ENCODE peak calls at places on chromosomes 2 and 18, in nine cellular contexts. One of them, this sample, is unnamed.

GRCh38 chr2:27461118-27461517 is 18.9 kb downstream of the KRTCAP3 start:
- DNase-seq in AG10803: no peak
- DNase-seq in sigmoid colon: no peak
- DNase-seq in neural progenitor cell: no peak
- DNase-seq in H1: no peak
- DNase-seq in body of pancreas: no peak
- DNase-seq in psoas muscle: no peak
- DNase-seq in HFF-Myc: no peak
- DNase-seq in esophagus squamous epithelium: no peak
- DNase-seq in this sample: no peak

GRCh38 chr2:105239924-105240323 is 1.6 kb upstream of the GPR45 start:
- DNase-seq in AG10803: peak
- DNase-seq in sigmoid colon: no peak
- DNase-seq in neural progenitor cell: peak
- DNase-seq in H1: no peak
- DNase-seq in body of pancreas: no peak
- DNase-seq in psoas muscle: no peak
- DNase-seq in HFF-Myc: peak
- DNase-seq in esophagus squamous epithelium: no peak
- DNase-seq in this sample: peak

GRCh38 chr2:189700681-189701080 is 26.2 kb downstream of the ANKAR start:
- DNase-seq in AG10803: no peak
- DNase-seq in sigmoid colon: no peak
- DNase-seq in neural progenitor cell: no peak
- DNase-seq in H1: no peak
- DNase-seq in body of pancreas: no peak
- DNase-seq in psoas muscle: no peak
- DNase-seq in HFF-Myc: no peak
- DNase-seq in esophagus squamous epithelium: no peak
- DNase-seq in this sample: no peak

GRCh38 chr2:120224735-120225548 is 1.7 kb upstream of the TMEM185B start:
- DNase-seq in AG10803: no peak
- DNase-seq in sigmoid colon: no peak
- DNase-seq in neural progenitor cell: no peak
- DNase-seq in H1: no peak
- DNase-seq in body of pancreas: no peak
- DNase-seq in psoas muscle: no peak
- DNase-seq in HFF-Myc: no peak
- DNase-seq in esophagus squamous epithelium: no peak
- DNase-seq in this sample: no peak

GRCh38 chr2:42196403-42197267 is 27.5 kb downstream of the EML4 start:
- DNase-seq in AG10803: peak
- DNase-seq in sigmoid colon: no peak
- DNase-seq in neural progenitor cell: peak
- DNase-seq in H1: no peak
- DNase-seq in body of pancreas: peak
- DNase-seq in psoas muscle: no peak
- DNase-seq in HFF-Myc: peak
- DNase-seq in esophagus squamous epithelium: no peak
- DNase-seq in this sample: no peak

GRCh38 chr18:12779043-12779442 is 76.2 kb downstream of the PSMG2 start:
- DNase-seq in AG10803: no peak
- DNase-seq in sigmoid colon: no peak
- DNase-seq in neural progenitor cell: no peak
- DNase-seq in H1: peak
- DNase-seq in body of pancreas: no peak
- DNase-seq in psoas muscle: no peak
- DNase-seq in HFF-Myc: no peak
- DNase-seq in esophagus squamous epithelium: no peak
- DNase-seq in this sample: no peak

GRCh38 chr2:3516831-3517230 is 2.5 kb downstream of the ADI1 start:
- DNase-seq in AG10803: no peak
- DNase-seq in sigmoid colon: no peak
- DNase-seq in neural progenitor cell: no peak
- DNase-seq in H1: no peak
- DNase-seq in body of pancreas: no peak
- DNase-seq in psoas muscle: no peak
- DNase-seq in HFF-Myc: no peak
- DNase-seq in esophagus squamous epithelium: no peak
- DNase-seq in this sample: no peak

GRCh38 chr2:57720728-57721627 is 325.6 kb upstream of the VRK2 start:
- DNase-seq in AG10803: peak
- DNase-seq in sigmoid colon: no peak
- DNase-seq in neural progenitor cell: peak
- DNase-seq in H1: peak
- DNase-seq in body of pancreas: peak
- DNase-seq in psoas muscle: no peak
- DNase-seq in HFF-Myc: peak
- DNase-seq in esophagus squamous epithelium: no peak
- DNase-seq in this sample: peak

GRCh38 chr2:3151153-3151918 is 226.3 kb downstream of the EIPR1 start:
- DNase-seq in AG10803: no peak
- DNase-seq in sigmoid colon: no peak
- DNase-seq in neural progenitor cell: no peak
- DNase-seq in H1: no peak
- DNase-seq in body of pancreas: no peak
- DNase-seq in psoas muscle: no peak
- DNase-seq in HFF-Myc: no peak
- DNase-seq in esophagus squamous epithelium: no peak
- DNase-seq in this sample: no peak

GRCh38 chr2:167293172-167293781 is 405.0 kb downstream of the XIRP2 start:
- DNase-seq in AG10803: no peak
- DNase-seq in sigmoid colon: peak
- DNase-seq in neural progenitor cell: peak
- DNase-seq in H1: peak
- DNase-seq in body of pancreas: peak
- DNase-seq in psoas muscle: peak
- DNase-seq in HFF-Myc: no peak
- DNase-seq in esophagus squamous epithelium: no peak
- DNase-seq in this sample: no peak

GRCh38 chr2:112880081-112880531 is 30.9 kb upstream of the IL37 start:
- DNase-seq in AG10803: peak
- DNase-seq in sigmoid colon: no peak
- DNase-seq in neural progenitor cell: no peak
- DNase-seq in H1: no peak
- DNase-seq in body of pancreas: no peak
- DNase-seq in psoas muscle: no peak
- DNase-seq in HFF-Myc: no peak
- DNase-seq in esophagus squamous epithelium: no peak
- DNase-seq in this sample: peak

GRCh38 chr2:98928242-98928641 is 7.8 kb downstream of the CRACDL start:
- DNase-seq in AG10803: no peak
- DNase-seq in sigmoid colon: no peak
- DNase-seq in neural progenitor cell: no peak
- DNase-seq in H1: no peak
- DNase-seq in body of pancreas: no peak
- DNase-seq in psoas muscle: no peak
- DNase-seq in HFF-Myc: no peak
- DNase-seq in esophagus squamous epithelium: no peak
- DNase-seq in this sample: no peak

GRCh38 chr2:108444941-108445840 is 3.8 kb upstream of the GCC2 start:
- DNase-seq in AG10803: peak
- DNase-seq in sigmoid colon: no peak
- DNase-seq in neural progenitor cell: no peak
- DNase-seq in H1: no peak
- DNase-seq in body of pancreas: no peak
- DNase-seq in psoas muscle: no peak
- DNase-seq in HFF-Myc: peak
- DNase-seq in esophagus squamous epithelium: no peak
- DNase-seq in this sample: no peak

GRCh38 chr2:174545240-174545639 is 52.4 kb downstream of the WIPF1 start:
- DNase-seq in AG10803: no peak
- DNase-seq in sigmoid colon: no peak
- DNase-seq in neural progenitor cell: no peak
- DNase-seq in H1: no peak
- DNase-seq in body of pancreas: no peak
- DNase-seq in psoas muscle: no peak
- DNase-seq in HFF-Myc: no peak
- DNase-seq in esophagus squamous epithelium: no peak
- DNase-seq in this sample: no peak

GRCh38 chr2:118678985-118679384 is 168.5 kb downstream of the EN1 start:
- DNase-seq in AG10803: no peak
- DNase-seq in sigmoid colon: no peak
- DNase-seq in neural progenitor cell: no peak
- DNase-seq in H1: no peak
- DNase-seq in body of pancreas: no peak
- DNase-seq in psoas muscle: no peak
- DNase-seq in HFF-Myc: no peak
- DNase-seq in esophagus squamous epithelium: no peak
- DNase-seq in this sample: no peak

GRCh38 chr2:224973112-224974016 is 68.9 kb downstream of the DOCK10 start:
- DNase-seq in AG10803: peak
- DNase-seq in sigmoid colon: no peak
- DNase-seq in neural progenitor cell: no peak
- DNase-seq in H1: no peak
- DNase-seq in body of pancreas: no peak
- DNase-seq in psoas muscle: no peak
- DNase-seq in HFF-Myc: no peak
- DNase-seq in esophagus squamous epithelium: no peak
- DNase-seq in this sample: no peak

DNA sequence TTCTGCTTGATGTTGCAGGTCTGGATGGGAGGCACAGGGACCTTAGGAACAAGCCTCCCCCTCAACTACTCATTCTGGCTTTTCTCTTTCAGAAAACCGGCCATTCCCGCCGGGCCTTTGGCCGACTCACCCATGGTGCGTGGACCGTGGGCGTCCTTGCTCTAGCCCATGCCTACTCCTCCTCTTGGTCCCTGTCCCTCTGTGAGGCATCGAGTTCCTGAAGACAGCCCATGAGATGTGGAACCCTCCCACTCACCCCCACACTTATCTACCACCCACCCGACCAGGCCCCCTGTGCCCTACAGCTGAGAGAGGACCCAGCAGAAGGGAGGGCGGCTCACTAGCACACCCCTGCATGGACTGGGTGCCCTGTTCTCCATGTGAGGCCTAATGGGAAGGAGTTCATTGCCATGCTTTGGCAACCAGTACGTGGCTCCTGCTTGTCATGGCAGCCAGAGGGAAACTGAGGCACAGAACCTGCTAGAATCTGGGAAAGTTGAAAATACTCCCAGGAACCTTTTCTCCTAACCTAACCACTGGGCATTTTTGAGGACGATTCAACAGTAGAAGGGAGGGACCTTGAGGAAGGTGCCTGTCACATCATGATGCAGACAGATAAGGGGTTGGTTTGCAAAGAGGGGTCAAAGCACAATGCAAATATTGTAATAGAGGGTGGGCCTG is 8.5 kb downstream of the SPEG start:
- DNase-seq in AG10803: no peak
- DNase-seq in sigmoid colon: no peak
- DNase-seq in neural progenitor cell: no peak
- DNase-seq in H1: no peak
- DNase-seq in body of pancreas: no peak
- DNase-seq in psoas muscle: peak
- DNase-seq in HFF-Myc: no peak
- DNase-seq in esophagus squamous epithelium: no peak
- DNase-seq in this sample: no peak
- H3K4me3 ChIP-seq in AG10803: peak
- H3K4me3 ChIP-seq in sigmoid colon: peak
- H3K4me3 ChIP-seq in neural progenitor cell: peak
- H3K4me3 ChIP-seq in H1: peak
- H3K4me3 ChIP-seq in body of pancreas: no peak
- H3K4me3 ChIP-seq in psoas muscle: no peak
- H3K4me3 ChIP-seq in HFF-Myc: peak
- H3K4me3 ChIP-seq in esophagus squamous epithelium: peak
- H3K4me3 ChIP-seq in this sample: peak

GRCh38 chr2:36695746-36696415 is 626 bp upstream of the VIT start:
- DNase-seq in AG10803: peak
- DNase-seq in sigmoid colon: no peak
- DNase-seq in neural progenitor cell: no peak
- DNase-seq in H1: no peak
- DNase-seq in body of pancreas: no peak
- DNase-seq in psoas muscle: no peak
- DNase-seq in HFF-Myc: peak
- DNase-seq in esophagus squamous epithelium: no peak
- DNase-seq in this sample: no peak
- TF ChIP-seq CTCF in AG10803: peak
- TF ChIP-seq CTCF in sigmoid colon: no peak
- TF ChIP-seq CTCF in neural progenitor cell: peak
- TF ChIP-seq CTCF in H1: peak
- TF ChIP-seq CTCF in body of pancreas: no peak
- TF ChIP-seq CTCF in psoas muscle: peak
- TF ChIP-seq CTCF in HFF-Myc: peak
- TF ChIP-seq CTCF in esophagus squamous epithelium: peak
- TF ChIP-seq CTCF in this sample: peak

DNA sequence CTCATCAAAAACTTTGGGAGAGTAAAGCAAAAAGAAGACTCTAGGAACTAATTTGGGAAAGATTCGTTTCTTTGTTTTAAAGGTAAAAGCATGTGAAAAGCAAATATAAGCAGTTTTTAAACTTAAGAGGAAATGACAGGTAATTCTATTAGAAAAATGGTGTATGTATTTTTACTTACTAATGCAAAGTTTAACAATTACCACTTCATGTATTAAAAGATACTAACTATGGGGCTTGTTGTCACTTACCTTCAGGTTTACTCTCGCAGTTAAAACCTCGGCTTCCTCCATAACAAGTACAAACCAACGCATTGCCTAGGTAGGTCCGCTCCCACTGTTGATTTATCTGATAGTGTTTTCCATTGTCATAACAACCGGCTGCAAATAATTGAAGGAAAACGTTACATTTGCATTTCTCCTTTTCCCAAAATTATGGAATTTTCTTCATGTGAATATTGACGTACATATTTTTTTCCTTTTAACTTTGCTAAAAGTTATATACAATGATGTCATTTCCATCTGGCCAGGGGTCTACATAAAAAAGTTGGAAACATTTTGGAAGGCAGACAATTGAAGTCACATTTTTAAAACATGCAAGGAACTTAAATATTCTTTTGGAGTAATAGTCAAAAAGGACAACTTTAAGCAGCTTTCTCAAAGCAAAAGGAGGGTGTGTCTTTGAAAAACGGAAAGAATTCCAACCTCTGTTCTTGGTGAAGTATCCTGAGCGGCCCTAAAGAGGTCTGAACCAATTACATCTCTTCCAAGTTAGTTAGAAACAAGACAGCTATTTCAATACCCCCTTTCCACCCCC is 1.2 kb downstream of the FN1 start:
- DNase-seq in AG10803: peak
- DNase-seq in sigmoid colon: no peak
- DNase-seq in neural progenitor cell: no peak
- DNase-seq in H1: no peak
- DNase-seq in body of pancreas: no peak
- DNase-seq in psoas muscle: no peak
- DNase-seq in HFF-Myc: no peak
- DNase-seq in esophagus squamous epithelium: no peak
- DNase-seq in this sample: no peak
- H3K4me3 ChIP-seq in AG10803: peak
- H3K4me3 ChIP-seq in sigmoid colon: peak
- H3K4me3 ChIP-seq in neural progenitor cell: peak
- H3K4me3 ChIP-seq in H1: peak
- H3K4me3 ChIP-seq in body of pancreas: no peak
- H3K4me3 ChIP-seq in psoas muscle: peak
- H3K4me3 ChIP-seq in HFF-Myc: peak
- H3K4me3 ChIP-seq in esophagus squamous epithelium: peak
- H3K4me3 ChIP-seq in this sample: peak

DNA sequence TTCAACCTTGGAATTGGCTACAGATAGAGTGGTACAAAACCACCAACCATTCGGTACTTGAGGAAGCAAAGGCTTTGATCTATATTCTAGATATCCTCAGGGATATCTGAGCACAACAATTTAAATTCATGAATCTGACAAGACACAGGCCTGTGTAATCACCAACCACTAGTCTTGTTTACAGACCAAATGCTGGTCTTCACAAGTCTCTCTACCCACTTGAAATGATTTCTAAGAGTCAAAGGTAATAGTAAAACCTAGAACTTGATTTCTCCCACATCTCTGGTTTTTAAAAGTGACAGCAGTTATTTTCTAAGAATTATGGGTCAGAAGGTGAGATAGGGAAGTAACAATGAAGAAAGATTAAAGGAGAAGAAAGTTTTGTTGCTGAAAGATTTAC is 613.7 kb upstream of the ACVR2A start:
- DNase-seq in AG10803: no peak
- DNase-seq in sigmoid colon: no peak
- DNase-seq in neural progenitor cell: no peak
- DNase-seq in H1: no peak
- DNase-seq in body of pancreas: no peak
- DNase-seq in psoas muscle: no peak
- DNase-seq in HFF-Myc: no peak
- DNase-seq in esophagus squamous epithelium: no peak
- DNase-seq in this sample: no peak
- TF ChIP-seq CTCF in AG10803: no peak
- TF ChIP-seq CTCF in sigmoid colon: no peak
- TF ChIP-seq CTCF in neural progenitor cell: no peak
- TF ChIP-seq CTCF in H1: no peak
- TF ChIP-seq CTCF in body of pancreas: no peak
- TF ChIP-seq CTCF in psoas muscle: no peak
- TF ChIP-seq CTCF in HFF-Myc: no peak
- TF ChIP-seq CTCF in esophagus squamous epithelium: no peak
- TF ChIP-seq CTCF in this sample: no peak